ENCODE peak calls at places on chromosomes 16 and 17, in eight cellular contexts. One of them, this sample, is unnamed.

GRCh38 chr17:4582691-4583090 is 1.6 kb upstream of the SMTNL2 start:
- DNase-seq in HL-60: no peak
- DNase-seq in psoas muscle: peak; percentile 41
- DNase-seq in ovary: no peak
- DNase-seq in upper lobe of right lung: peak; percentile 52
- DNase-seq in thoracic aorta: no peak
- DNase-seq in H9: no peak
- DNase-seq in cardiac muscle cell: no peak
- DNase-seq in this sample: no peak

GRCh38 chr16:29820271-29820701 is at the start of gene MVP:
- DNase-seq in HL-60: no peak
- DNase-seq in psoas muscle: peak; percentile 73
- DNase-seq in ovary: peak; percentile 68
- DNase-seq in upper lobe of right lung: peak; percentile 86
- DNase-seq in thoracic aorta: no peak
- DNase-seq in H9: no peak
- DNase-seq in cardiac muscle cell: no peak
- DNase-seq in this sample: no peak

GRCh38 chr16:52141871-52142270 is 405.1 kb downstream of the TOX3 start:
- DNase-seq in HL-60: no peak
- DNase-seq in psoas muscle: no peak
- DNase-seq in ovary: no peak
- DNase-seq in upper lobe of right lung: no peak
- DNase-seq in thoracic aorta: no peak
- DNase-seq in H9: no peak
- DNase-seq in cardiac muscle cell: no peak
- DNase-seq in this sample: no peak

GRCh38 chr16:88452485-88453216 is 429 bp upstream of the ZFPM1 start:
- DNase-seq in HL-60: peak; percentile 43
- DNase-seq in psoas muscle: peak; percentile 99
- DNase-seq in ovary: peak; percentile 97
- DNase-seq in upper lobe of right lung: peak; percentile 99
- DNase-seq in thoracic aorta: peak; percentile 87
- DNase-seq in H9: peak; percentile 96
- DNase-seq in cardiac muscle cell: peak; percentile 97
- DNase-seq in this sample: peak; percentile 93

GRCh38 chr16:11824362-11824761 is 27.0 kb downstream of the RSL1D1 start:
- DNase-seq in HL-60: peak; percentile 24
- DNase-seq in psoas muscle: peak; percentile 78
- DNase-seq in ovary: no peak
- DNase-seq in upper lobe of right lung: peak; percentile 77
- DNase-seq in thoracic aorta: no peak
- DNase-seq in H9: no peak
- DNase-seq in cardiac muscle cell: no peak
- DNase-seq in this sample: no peak

GRCh38 chr17:77354721-77355455 is 214.1 kb downstream of the SEC14L1 start:
- DNase-seq in HL-60: no peak
- DNase-seq in psoas muscle: peak; percentile 85
- DNase-seq in ovary: peak; percentile 96
- DNase-seq in upper lobe of right lung: no peak
- DNase-seq in thoracic aorta: no peak
- DNase-seq in H9: peak; percentile 36
- DNase-seq in cardiac muscle cell: no peak
- DNase-seq in this sample: no peak

GRCh38 chr16:27748868-27749546 is 199.1 kb downstream of the KATNIP start:
- DNase-seq in HL-60: peak; percentile 28
- DNase-seq in psoas muscle: no peak
- DNase-seq in ovary: peak; percentile 38
- DNase-seq in upper lobe of right lung: no peak
- DNase-seq in thoracic aorta: no peak
- DNase-seq in H9: peak; percentile 75
- DNase-seq in cardiac muscle cell: peak; percentile 71
- DNase-seq in this sample: no peak

GRCh38 chr16:10609410-10609774 is 29.0 kb upstream of the EMP2 start:
- DNase-seq in HL-60: no peak
- DNase-seq in psoas muscle: no peak
- DNase-seq in ovary: no peak
- DNase-seq in upper lobe of right lung: no peak
- DNase-seq in thoracic aorta: no peak
- DNase-seq in H9: no peak
- DNase-seq in cardiac muscle cell: no peak
- DNase-seq in this sample: no peak

GRCh38 chr16:85265789-85266188 is 153.5 kb upstream of the CIBAR2 start:
- DNase-seq in HL-60: no peak
- DNase-seq in psoas muscle: no peak
- DNase-seq in ovary: no peak
- DNase-seq in upper lobe of right lung: no peak
- DNase-seq in thoracic aorta: no peak
- DNase-seq in H9: no peak
- DNase-seq in cardiac muscle cell: no peak
- DNase-seq in this sample: no peak

GRCh38 chr17:33292981-33293867 is at the start of gene ASIC2:
- DNase-seq in HL-60: no peak
- DNase-seq in psoas muscle: no peak
- DNase-seq in ovary: no peak
- DNase-seq in upper lobe of right lung: no peak
- DNase-seq in thoracic aorta: no peak
- DNase-seq in H9: peak; percentile 78
- DNase-seq in cardiac muscle cell: peak; percentile 66
- DNase-seq in this sample: peak; percentile 69

DNA sequence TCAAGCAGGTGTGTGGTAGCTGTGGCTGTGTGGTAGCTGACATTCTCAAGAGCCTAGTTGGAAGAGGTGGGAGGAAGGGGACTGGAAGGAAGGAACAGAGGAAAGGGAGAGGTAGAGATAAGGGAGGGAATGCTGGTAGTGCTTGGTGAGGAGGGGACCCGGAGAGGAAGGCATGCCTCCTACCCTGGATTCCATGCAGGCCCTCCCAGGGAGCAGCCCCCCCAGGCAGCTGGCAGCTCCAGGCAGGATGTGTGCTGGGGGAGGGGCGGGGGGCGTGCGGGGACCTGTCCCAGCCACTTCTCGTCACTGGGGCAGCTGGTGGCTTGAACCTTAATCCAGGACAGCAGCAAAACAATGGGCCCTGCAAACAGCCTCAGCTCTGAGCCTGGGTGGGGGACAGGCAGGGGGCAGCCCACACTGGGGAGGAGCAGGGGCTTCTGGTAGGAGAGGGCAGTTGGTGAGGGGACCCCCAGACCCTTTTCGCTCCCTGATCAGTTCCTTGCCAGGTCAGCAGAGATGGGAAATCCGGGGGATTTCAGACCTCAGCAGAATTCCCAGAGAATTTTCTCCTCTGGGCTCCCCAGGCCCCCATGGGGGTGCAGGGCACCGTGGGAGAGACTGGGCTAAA is 27.1 kb downstream of the ARHGAP23 start:
- DNase-seq in HL-60: no peak
- DNase-seq in psoas muscle: no peak
- DNase-seq in ovary: no peak
- DNase-seq in upper lobe of right lung: no peak
- DNase-seq in thoracic aorta: no peak
- DNase-seq in H9: peak; percentile 71
- DNase-seq in cardiac muscle cell: peak; percentile 38
- DNase-seq in this sample: no peak
- H3K27ac ChIP-seq in HL-60: no peak overlapping the region
- H3K27ac ChIP-seq in psoas muscle: peak overlapping the region; percentile 78
- H3K27ac ChIP-seq in ovary: no peak overlapping the region
- H3K27ac ChIP-seq in upper lobe of right lung: peak overlapping the region; percentile 17
- H3K27ac ChIP-seq in thoracic aorta: peak overlapping the region; percentile 85
- H3K27ac ChIP-seq in H9: peak overlapping the region; percentile 30
- H3K27ac ChIP-seq in cardiac muscle cell: peak overlapping the region; percentile 61
- H3K27ac ChIP-seq in this sample: peak overlapping the region; percentile 35

GRCh38 chr17:80791758-80792284 is 199.8 kb upstream of the CHMP6 start:
- DNase-seq in HL-60: no peak
- DNase-seq in psoas muscle: peak; percentile 88
- DNase-seq in ovary: peak; percentile 73
- DNase-seq in upper lobe of right lung: no peak
- DNase-seq in thoracic aorta: peak; percentile 77
- DNase-seq in H9: no peak
- DNase-seq in cardiac muscle cell: no peak
- DNase-seq in this sample: no peak

GRCh38 chr17:80793421-80793820 is 198.2 kb upstream of the CHMP6 start:
- DNase-seq in HL-60: no peak
- DNase-seq in psoas muscle: peak; percentile 48
- DNase-seq in ovary: no peak
- DNase-seq in upper lobe of right lung: no peak
- DNase-seq in thoracic aorta: no peak
- DNase-seq in H9: no peak
- DNase-seq in cardiac muscle cell: no peak
- DNase-seq in this sample: no peak

GRCh38 chr17:80790981-80791742 is 200.5 kb upstream of the CHMP6 start:
- DNase-seq in HL-60: no peak
- DNase-seq in psoas muscle: no peak
- DNase-seq in ovary: no peak
- DNase-seq in upper lobe of right lung: no peak
- DNase-seq in thoracic aorta: no peak
- DNase-seq in H9: no peak
- DNase-seq in cardiac muscle cell: no peak
- DNase-seq in this sample: no peak

GRCh38 chr17:80793851-80794267 is 197.8 kb upstream of the CHMP6 start:
- DNase-seq in HL-60: no peak
- DNase-seq in psoas muscle: no peak
- DNase-seq in ovary: no peak
- DNase-seq in upper lobe of right lung: no peak
- DNase-seq in thoracic aorta: no peak
- DNase-seq in H9: no peak
- DNase-seq in cardiac muscle cell: no peak
- DNase-seq in this sample: no peak

GRCh38 chr17:80792373-80792781 is 199.3 kb upstream of the CHMP6 start:
- DNase-seq in HL-60: no peak
- DNase-seq in psoas muscle: peak; percentile 53
- DNase-seq in ovary: peak; percentile 39
- DNase-seq in upper lobe of right lung: no peak
- DNase-seq in thoracic aorta: no peak
- DNase-seq in H9: peak; percentile 21
- DNase-seq in cardiac muscle cell: no peak
- DNase-seq in this sample: no peak
- H3K27ac ChIP-seq in HL-60: no peak overlapping the region
- H3K27ac ChIP-seq in psoas muscle: peak overlapping the region; percentile 62
- H3K27ac ChIP-seq in ovary: peak overlapping the region; percentile 70
- H3K27ac ChIP-seq in upper lobe of right lung: peak overlapping the region; percentile 58
- H3K27ac ChIP-seq in thoracic aorta: peak overlapping the region; percentile 70
- H3K27ac ChIP-seq in H9: no peak overlapping the region
- H3K27ac ChIP-seq in cardiac muscle cell: no peak overlapping the region
- H3K27ac ChIP-seq in this sample: peak overlapping the region; percentile 54

DNA sequence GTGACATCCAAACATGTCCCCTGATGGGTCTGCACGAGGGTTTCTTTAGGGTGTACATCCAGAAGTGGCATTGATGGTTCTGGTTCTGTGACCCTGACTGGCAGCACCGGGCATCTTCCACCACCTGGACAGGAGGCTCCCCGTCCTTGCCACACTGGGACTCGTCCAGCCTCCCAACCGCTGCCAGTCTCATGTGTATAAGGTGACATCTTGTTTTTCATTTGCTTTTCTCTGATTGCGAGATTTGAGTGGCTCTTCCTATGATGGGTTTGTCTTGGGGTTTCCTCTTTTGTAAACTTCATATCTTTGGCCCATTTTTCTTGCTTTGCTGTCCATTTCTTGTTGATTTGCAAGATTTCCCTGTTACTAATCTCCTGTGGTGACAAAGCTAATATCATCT is 9.2 kb upstream of the LIMD2 start:
- DNase-seq in HL-60: no peak
- DNase-seq in psoas muscle: no peak
- DNase-seq in ovary: no peak
- DNase-seq in upper lobe of right lung: no peak
- DNase-seq in thoracic aorta: no peak
- DNase-seq in H9: no peak
- DNase-seq in cardiac muscle cell: no peak
- DNase-seq in this sample: no peak
- H3K27ac ChIP-seq in HL-60: no peak overlapping the region
- H3K27ac ChIP-seq in psoas muscle: no peak overlapping the region
- H3K27ac ChIP-seq in ovary: no peak overlapping the region
- H3K27ac ChIP-seq in upper lobe of right lung: no peak overlapping the region
- H3K27ac ChIP-seq in thoracic aorta: no peak overlapping the region
- H3K27ac ChIP-seq in H9: no peak overlapping the region
- H3K27ac ChIP-seq in cardiac muscle cell: no peak overlapping the region
- H3K27ac ChIP-seq in this sample: no peak overlapping the region

DNA sequence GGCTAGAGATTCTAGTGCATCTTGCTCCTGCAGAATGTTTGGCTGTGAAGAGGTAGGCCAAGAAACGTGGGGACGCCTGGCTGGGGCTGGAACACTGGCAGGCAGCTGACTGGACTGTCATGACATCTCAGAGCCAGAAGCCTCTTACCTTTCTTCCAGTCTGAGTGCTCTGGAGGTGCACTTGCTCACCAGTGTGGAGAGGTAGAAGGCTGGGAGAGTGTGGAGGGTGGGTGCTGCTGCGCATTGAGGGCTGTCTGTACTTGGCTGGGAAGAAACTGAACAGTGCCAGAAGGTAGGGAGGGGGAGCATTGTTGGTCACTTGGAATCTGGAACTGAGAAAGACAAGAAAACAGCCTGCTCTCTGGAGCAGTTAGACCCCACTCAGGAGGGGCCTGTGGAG is 54.9 kb downstream of the KSR1 start:
- DNase-seq in HL-60: no peak
- DNase-seq in psoas muscle: no peak
- DNase-seq in ovary: no peak
- DNase-seq in upper lobe of right lung: no peak
- DNase-seq in thoracic aorta: no peak
- DNase-seq in H9: no peak
- DNase-seq in cardiac muscle cell: no peak
- DNase-seq in this sample: no peak
- H3K27ac ChIP-seq in HL-60: no peak overlapping the region
- H3K27ac ChIP-seq in psoas muscle: no peak overlapping the region
- H3K27ac ChIP-seq in ovary: no peak overlapping the region
- H3K27ac ChIP-seq in upper lobe of right lung: no peak overlapping the region
- H3K27ac ChIP-seq in thoracic aorta: no peak overlapping the region
- H3K27ac ChIP-seq in H9: no peak overlapping the region
- H3K27ac ChIP-seq in cardiac muscle cell: no peak overlapping the region
- H3K27ac ChIP-seq in this sample: no peak overlapping the region